ENCODE peak calls at places on chromosomes 12 and 14, in six cellular contexts. I is stimulated activated CD4-positive, alpha-beta T cell treated with anti-CD3 and anti-CD28 coated beads, Interleukin-4, amount 100 ng/mL, for 4 hours; Q is HFFc6; F is SW 1271; N is hypothalamus; X is LoVo. P is an unnamed sample.

GRCh38 chr14:23514009-23514962 is 37.3 kb downstream of the ZFHX2 start:
- DNase-seq in I (no peak), Q (no peak), F (no peak), N (no peak), X (peak), P (peak)

GRCh38 chr12:32159925-32160324 is 53.3 kb downstream of the BICD1 start:
- DNase-seq in I (no peak), Q (no peak), F (no peak), N (no peak), X (no peak), P (no peak)

GRCh38 chr12:95763809-95764253 is 26.7 kb downstream of the NTN4 start:
- DNase-seq in I (no peak), Q (peak), F (peak), N (no peak), X (peak), P (no peak)

GRCh38 chr12:95227818-95228356 is 10.3 kb downstream of the VEZT start:
- DNase-seq in I (no peak), Q (no peak), F (no peak), N (no peak), X (no peak), P (no peak)

GRCh38 chr12:509494-509893 is 49.8 kb downstream of the B4GALNT3 start:
- DNase-seq in I (no peak), Q (peak), F (peak), N (no peak), X (peak), P (no peak)

GRCh38 chr12:39764944-39765560 is 145.4 kb upstream of the ABCD2 start:
- DNase-seq in I (no peak), Q (peak), F (peak), N (no peak), X (peak), P (no peak)

GRCh38 chr12:130859128-130859527 is 12.7 kb upstream of the RAN start:
- DNase-seq in I (no peak), Q (no peak), F (no peak), N (no peak), X (no peak), P (no peak)

GRCh38 chr14:103746706-103747105 is 31.1 kb downstream of the ZFYVE21 start:
- DNase-seq in I (no peak), Q (peak), F (no peak), N (no peak), X (no peak), P (no peak)

GRCh38 chr14:89954045-89955021 is at the start of gene EFCAB11:
- DNase-seq in I (peak), Q (peak), F (peak), N (peak), X (peak), P (peak)

GRCh38 chr14:68943107-68943506 is 36.0 kb downstream of the ACTN1 start:
- DNase-seq in I (no peak), Q (no peak), F (no peak), N (no peak), X (no peak), P (no peak)

GRCh38 chr12:52804029-52804428 is 8.1 kb upstream of the KRT3 start:
- DNase-seq in I (no peak), Q (no peak), F (no peak), N (no peak), X (no peak), P (no peak)

GRCh38 chr12:14993537-14994266 is 20.9 kb downstream of the PDE6H start:
- DNase-seq in I (peak), Q (peak), F (no peak), N (no peak), X (no peak), P (no peak)

GRCh38 chr12:64618953-64619590 is 8.8 kb downstream of the RASSF3 start:
- DNase-seq in I (no peak), Q (peak), F (no peak), N (no peak), X (no peak), P (no peak)

GRCh38 chr14:24417832-24418491 is 11.5 kb downstream of the CBLN3 start:
- DNase-seq in I (no peak), Q (no peak), F (no peak), N (no peak), X (no peak), P (peak)

GRCh38 chr12:57110189-57111045 is 745 bp downstream of the STAT6 start:
- DNase-seq in I (peak), Q (peak), F (peak), N (no peak), X (peak), P (peak)

GRCh38 chr14:64736271-64737131 is 32.3 kb downstream of the PLEKHG3 start:
- DNase-seq in I (no peak), Q (no peak), F (no peak), N (no peak), X (no peak), P (peak)

GRCh38 chr14:77869350-77869749 is 69.4 kb downstream of the ADCK1 start:
- DNase-seq in I (no peak), Q (no peak), F (no peak), N (no peak), X (no peak), P (no peak)

GRCh38 chr12:82146740-82147139 is 211.4 kb downstream of the CCDC59 start:
- DNase-seq in I (no peak), Q (no peak), F (no peak), N (no peak), X (no peak), P (peak)

GRCh38 chr12:12736759-12737676 is 19.9 kb downstream of the CDKN1B start:
- DNase-seq in I (peak), Q (peak), F (peak), N (no peak), X (peak), P (no peak)

GRCh38 chr12:40222247-40222646 is 2.5 kb upstream of the LRRK2 start:
- DNase-seq in I (no peak), Q (no peak), F (no peak), N (no peak), X (no peak), P (no peak)